ENCODE peak calls at places on chromosomes 16 and 17, in five cellular contexts. D, S, E, V and I are unnamed samples.

GRCh38 chr17:77343031-77343866 is 202.5 kb downstream of the SEC14L1 start:
- DNase-seq in E (no peak), S (no peak), V (no peak), D (no peak), I (peak; percentile 30)

GRCh38 chr17:81245024-81245664 is 6.0 kb downstream of the NDUFAF8 start:
- DNase-seq in S (no peak), E (peak; percentile 47), D (no peak), V (no peak), I (no peak)

GRCh38 chr17:81909966-81910839 is 996 bp downstream of the PCYT2 start:
- DNase-seq in D (peak; percentile 38), S (peak; percentile 50), V (no peak), E (no peak), I (no peak)

GRCh38 chr17:13114601-13115024 is 96.8 kb upstream of the ELAC2 start:
- DNase-seq in S (peak; percentile 7), E (peak; percentile 28), D (peak; percentile 26), V (peak; percentile 31), I (peak; percentile 98)

GRCh38 chr17:45653616-45654015 is 130.5 kb upstream of the CRHR1 start:
- DNase-seq in D (no peak), E (no peak), V (no peak), S (no peak), I (no peak)

GRCh38 chr17:81537343-81537855 is 9.2 kb downstream of the FSCN2 start:
- DNase-seq in E (no peak), S (peak; percentile 53), D (no peak), V (no peak), I (peak; percentile 34)

GRCh38 chr16:64695684-64696083 is 426.2 kb downstream of the CDH11 start:
- DNase-seq in V (no peak), E (no peak), S (no peak), D (peak; percentile 96), I (no peak)

GRCh38 chr17:17180741-17181525 is 25.2 kb downstream of the PLD6 start:
- DNase-seq in S (no peak), V (peak; percentile 63), D (no peak), E (no peak), I (no peak)

GRCh38 chr16:31093132-31093703 is 1.4 kb downstream of the VKORC1 start:
- DNase-seq in V (no peak), S (no peak), E (peak; percentile 38), D (no peak), I (no peak)

GRCh38 chr17:6940186-6940649 is 55.6 kb upstream of the ALOX12 start:
- DNase-seq in V (no peak), E (no peak), S (peak; percentile 31), D (no peak), I (peak; percentile 43)

GRCh38 chr17:2247005-2247404 is 56.6 kb downstream of the SMG6 start:
- DNase-seq in E (no peak), V (no peak), S (no peak), D (peak; percentile 40), I (no peak)

GRCh38 chr17:76138234-76138895 is 2.7 kb downstream of the FOXJ1 start:
- DNase-seq in D (peak; percentile 19), E (no peak), V (no peak), S (no peak), I (no peak)

GRCh38 chr16:88077328-88078108 is 126.3 kb downstream of the BANP start:
- DNase-seq in S (no peak), D (no peak), E (no peak), V (no peak), I (no peak)

GRCh38 chr16:66295761-66296546 is 70.5 kb upstream of the CDH5 start:
- DNase-seq in V (no peak), E (no peak), S (no peak), D (no peak), I (peak; percentile 34)

GRCh38 chr16:61937646-61938045 is 98.6 kb downstream of the CDH8 start:
- DNase-seq in E (no peak), D (no peak), S (no peak), V (no peak), I (no peak)

GRCh38 chr16:19662351-19662750 is 55.7 kb downstream of the KNOP1 start:
- DNase-seq in E (no peak), S (no peak), D (no peak), V (no peak), I (no peak)

GRCh38 chr17:31674717-31675349 is 184.2 kb downstream of the COPRS start:
- DNase-seq in D (peak; percentile 49), E (peak; percentile 80), V (no peak), S (no peak), I (no peak)

GRCh38 chr17:72336026-72336803 is 215.4 kb downstream of the SOX9 start:
- DNase-seq in S (no peak), V (no peak), D (peak; percentile 46), E (no peak), I (no peak)

GRCh38 chr17:82808921-82809905 is 30.6 kb downstream of the ZNF750 start:
- DNase-seq in D (no peak), E (peak; percentile 16), S (no peak), V (no peak), I (no peak)

GRCh38 chr16:27251561-27252205 is 16.9 kb downstream of the NSMCE1 start:
- DNase-seq in S (no peak), D (no peak), V (no peak), E (no peak), I (no peak)

GRCh38 chr16:29663020-29663828 is at the start of gene SPN:
- DNase-seq in D (no peak), E (no peak), S (no peak), V (no peak), I (no peak)

GRCh38 chr16:22307838-22308237 is 10.6 kb downstream of the POLR3E start:
- DNase-seq in V (no peak), D (no peak), E (no peak), S (no peak), I (no peak)

GRCh38 chr16:50804290-50804907 is 62.5 kb downstream of the CYLD start:
- DNase-seq in V (no peak), D (no peak), S (no peak), E (no peak), I (no peak)
- H3K27ac ChIP-seq in V (no peak overlapping the region), D (no peak overlapping the region), S (no peak overlapping the region), E (no peak overlapping the region), I (no peak overlapping the region)

GRCh38 chr16:50509521-50510341 is 38.5 kb upstream of the NKD1 start:
- DNase-seq in V (no peak), E (peak; percentile 6), D (peak; percentile 6), S (peak; percentile 30), I (no peak)
- H3K4me1 ChIP-seq in V (no peaks in the 10 kb centered on the region), E (no peaks in the 10 kb centered on the region), D (no peaks in the 10 kb centered on the region), S (no peaks in the 10 kb centered on the region), I (no peaks in the 10 kb centered on the region)

DNA sequence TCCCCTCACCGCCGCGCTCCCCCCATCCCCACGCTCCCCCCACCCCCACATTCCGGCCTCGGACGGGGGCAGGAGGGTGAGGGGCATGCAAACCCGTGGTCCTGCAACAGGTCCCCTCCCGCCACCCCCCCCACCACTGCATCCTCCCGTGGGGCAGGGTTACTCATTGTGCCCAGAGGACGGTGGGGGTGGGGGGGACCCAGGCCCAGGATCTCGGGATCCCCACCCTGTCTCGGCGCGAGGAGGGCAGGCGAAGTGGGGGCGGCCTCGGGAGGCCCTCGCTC is 8.5 kb downstream of the SLC22A31 start:
- DNase-seq in E (no peak), S (no peak), D (no peak), V (no peak), I (no peak)
- H3K4me3 ChIP-seq in E (peak overlapping the region; percentile 95), S (peak overlapping the region; percentile 52), D (peak overlapping the region; percentile 70), V (peak overlapping the region; percentile 29), I (peak overlapping the region; percentile 43)

DNA sequence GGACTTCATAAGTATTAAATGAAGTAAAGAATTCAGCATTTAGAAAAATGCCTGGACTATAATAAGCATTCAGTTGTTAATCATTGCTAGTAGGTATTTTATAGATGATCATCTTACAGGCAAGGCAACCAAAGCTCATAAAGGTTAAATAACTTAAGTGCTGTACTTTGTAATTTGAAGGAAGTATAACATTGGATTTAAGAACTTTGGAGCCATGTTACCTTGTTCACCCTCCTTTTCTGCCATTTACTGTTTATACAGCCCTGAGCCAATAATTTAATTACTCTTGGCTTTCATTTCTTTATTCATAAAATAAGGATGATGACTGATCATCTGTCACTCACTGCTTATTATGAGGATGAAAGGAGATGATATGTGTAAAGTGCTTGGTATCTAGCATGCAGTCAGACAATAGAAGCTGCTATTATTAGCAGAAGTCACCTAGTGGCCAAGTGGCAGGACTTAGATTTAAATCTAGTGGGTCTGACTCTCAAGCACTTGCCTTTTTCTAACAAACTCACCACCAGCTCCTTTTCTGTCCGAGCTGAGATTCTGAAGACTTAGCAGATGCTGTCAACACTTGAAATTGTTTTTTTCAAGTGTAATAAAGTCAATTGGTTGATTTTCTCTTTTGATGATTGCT is 18.2 kb upstream of the DDX52 start:
- DNase-seq in V (no peak), D (no peak), E (no peak), S (no peak), I (no peak)
- H3K27ac ChIP-seq in V (no peak overlapping the region), D (no peak overlapping the region), E (no peak overlapping the region), S (no peak overlapping the region), I (no peak overlapping the region)

GRCh38 chr16:11401161-11402050 is 56.1 kb downstream of the RMI2 start:
- DNase-seq in V (peak; percentile 70), E (no peak), D (no peak), S (peak; percentile 90), I (no peak)

GRCh38 chr16:11398136-11398535 is 52.9 kb downstream of the RMI2 start:
- DNase-seq in E (no peak), V (no peak), S (no peak), D (no peak), I (no peak)

GRCh38 chr16:11398851-11399250 is 53.6 kb downstream of the RMI2 start:
- DNase-seq in E (no peak), D (no peak), V (no peak), S (no peak), I (no peak)

GRCh38 chr16:11399261-11399831 is 54.1 kb downstream of the RMI2 start:
- DNase-seq in S (no peak), D (no peak), V (no peak), E (no peak), I (no peak)

GRCh38 chr16:11400076-11400475 is 54.8 kb downstream of the RMI2 start:
- DNase-seq in S (no peak), D (no peak), V (no peak), E (no peak), I (no peak)
- H3K4me1 ChIP-seq in S (peaks cover 10% of the 10 kb centered on the region), D (peaks cover 3% of the 10 kb centered on the region), V (peaks cover 3% of the 10 kb centered on the region), E (peaks cover 3% of the 10 kb centered on the region), I (peaks cover 10% of the 10 kb centered on the region)

DNA sequence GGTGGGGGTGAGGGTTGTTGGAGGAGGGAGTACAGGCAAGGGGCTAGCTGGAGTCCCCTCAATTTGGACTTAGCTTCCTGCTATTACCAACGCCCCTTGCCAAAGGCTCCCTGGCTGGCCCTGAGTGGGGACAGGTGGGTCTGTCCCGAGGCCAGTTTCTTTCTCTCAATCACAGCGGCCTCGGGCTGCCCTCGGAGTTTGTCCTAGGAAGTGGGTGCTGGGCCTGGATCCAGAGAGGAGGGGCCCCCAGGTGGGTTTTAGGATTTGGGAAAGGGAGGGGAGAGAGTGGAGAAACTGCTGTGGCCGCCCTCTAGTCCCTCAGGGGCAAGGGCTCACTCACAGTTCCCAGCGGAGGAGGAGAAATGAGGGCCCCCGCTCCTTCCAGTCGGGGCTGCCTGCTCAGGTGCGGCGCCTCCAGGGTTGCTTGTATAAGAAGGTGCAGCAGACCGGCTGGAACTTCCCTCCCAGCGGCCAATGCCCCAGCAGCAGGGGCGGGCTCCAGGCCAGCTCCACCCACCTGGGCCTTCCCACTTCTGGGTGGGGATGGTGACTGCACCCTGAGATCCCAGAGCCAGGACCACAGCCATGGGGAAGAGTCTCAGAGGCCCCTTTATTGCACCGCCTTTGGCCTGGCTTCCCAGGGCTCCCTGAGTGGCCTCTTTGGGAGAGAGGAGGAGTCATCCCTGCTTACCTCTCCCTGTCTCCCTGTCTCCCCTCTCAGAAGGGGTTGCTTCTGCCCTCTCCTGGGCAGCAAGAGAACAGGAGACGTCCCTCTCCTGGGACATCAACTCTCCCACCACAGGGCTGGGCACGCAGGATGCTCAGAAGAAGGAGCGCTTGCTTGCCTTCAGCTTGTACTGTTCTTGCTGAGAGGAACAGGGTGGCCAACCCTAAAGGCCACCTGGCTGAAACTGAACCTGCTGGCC is 112.0 kb upstream of the SMURF2 start:
- DNase-seq in S (no peak), D (peak; percentile 85), V (no peak), E (peak; percentile 75), I (peak; percentile 83)
- H3K4me3 ChIP-seq in S (no peak overlapping the region), D (no peak overlapping the region), V (no peak overlapping the region), E (no peak overlapping the region), I (no peak overlapping the region)